ENCODE peak calls at places on chromosomes 11 and 22, in four cellular contexts. Z is neural progenitor cell, W is PC-3, V is GM23338. S is an unnamed sample. For H3F3A, the result is how much of the 10 kb centered on the place peaks cover.

GRCh38 chr11:30203850-30204249 is 27.0 kb upstream of the FSHB start:
- DNase-seq in W (no peak), Z (no peak), V (no peak), S (no peak)

GRCh38 chr11:66136752-66137123 is 66.7 kb downstream of the PACS1 start:
- DNase-seq in W (peak), Z (no peak), V (no peak), S (no peak)

GRCh38 chr11:115552151-115552550 is 47.9 kb upstream of the CADM1 start:
- DNase-seq in V (no peak), W (no peak), Z (no peak), S (no peak)

GRCh38 chr11:69949327-69949726 is 128.8 kb upstream of the ANO1 start:
- DNase-seq in Z (no peak), V (no peak), W (peak), S (no peak)

GRCh38 chr11:67288452-67289225 is 464 bp upstream of the ANKRD13D start:
- DNase-seq in W (peak), Z (peak), V (peak), S (peak)

GRCh38 chr11:75850787-75851186 is 35.8 kb downstream of the UVRAG start:
- DNase-seq in V (no peak), W (no peak), Z (peak), S (no peak)

GRCh38 chr11:77065878-77066228 is 918 bp upstream of the CAPN5 start:
- DNase-seq in Z (peak), W (no peak), V (peak), S (no peak)

GRCh38 chr11:120657306-120658070 is 145.9 kb downstream of the GRIK4 start:
- DNase-seq in Z (no peak), W (no peak), V (no peak), S (peak)

GRCh38 chr11:77560605-77561004 is 29.1 kb upstream of the AQP11 start:
- DNase-seq in W (peak), V (no peak), Z (no peak), S (no peak)

GRCh38 chr11:45777127-45777969 is 27.6 kb upstream of the SLC35C1 start:
- DNase-seq in Z (no peak), W (no peak), V (no peak), S (no peak)

GRCh38 chr11:69367211-69367964 is 73.4 kb downstream of the MYEOV start:
- DNase-seq in Z (no peak), V (no peak), W (peak), S (no peak)

GRCh38 chr11:130519128-130519932 is 70.9 kb downstream of the ADAMTS15 start:
- DNase-seq in W (no peak), V (no peak), Z (no peak), S (no peak)
- TF ChIP-seq EZH2phosphoT487 in W (no peak), V (no peak), Z (no peak), S (no peak)

GRCh38 chr22:46769191-46769675 is 6.8 kb downstream of the TBC1D22A start:
- DNase-seq in V (no peak), Z (no peak), W (no peak), S (no peak)

GRCh38 chr22:46767249-46767985 is 5.0 kb downstream of the TBC1D22A start:
- DNase-seq in V (no peak), Z (no peak), W (no peak), S (no peak)

GRCh38 chr22:46770151-46770641 is 7.7 kb downstream of the TBC1D22A start:
- DNase-seq in V (no peak), Z (no peak), W (no peak), S (no peak)

GRCh38 chr22:46770726-46771125 is 8.3 kb downstream of the TBC1D22A start:
- DNase-seq in W (no peak), Z (no peak), V (no peak), S (no peak)

DNA sequence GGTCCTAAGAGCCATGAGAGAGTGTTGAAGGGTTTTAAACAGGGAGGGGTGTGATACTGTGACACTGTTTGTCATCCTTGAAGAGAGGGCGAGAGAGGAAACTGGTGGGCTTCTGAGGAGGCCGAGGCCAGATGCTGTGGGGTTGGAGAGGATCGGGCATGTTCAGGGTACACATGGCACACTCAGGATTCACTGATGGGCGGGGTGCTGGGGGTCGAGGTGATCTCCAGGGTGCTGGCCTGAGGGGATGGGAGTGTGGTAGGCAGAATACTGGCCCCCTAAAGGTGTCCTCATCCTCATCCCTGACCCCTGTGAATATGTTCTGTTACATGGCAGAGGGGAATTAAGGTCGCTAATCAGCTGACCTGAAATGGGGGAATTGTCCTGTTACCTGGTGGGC is 7.3 kb downstream of the TBC1D22A start:
- DNase-seq in V (no peak), Z (no peak), W (no peak), S (no peak)
- H3F3A ChIP-seq in V (under half), Z (under half), W (under half), S (under half)

GRCh38 chr11:119594639-119595249 is 134.3 kb downstream of the NECTIN1 start:
- DNase-seq in Z (no peak), V (no peak), W (peak), S (no peak)

GRCh38 chr11:119602745-119603373 is 126.1 kb downstream of the NECTIN1 start:
- DNase-seq in W (no peak), Z (no peak), V (peak), S (no peak)

GRCh38 chr11:119605137-119605675 is 123.8 kb downstream of the NECTIN1 start:
- DNase-seq in W (no peak), V (no peak), Z (no peak), S (no peak)

GRCh38 chr11:119599864-119600593 is 129.0 kb downstream of the NECTIN1 start:
- DNase-seq in V (no peak), W (peak), Z (no peak), S (no peak)
- H3K4me2 ChIP-seq in V (no peak), W (peak), Z (no peak), S (no peak)

GRCh38 chr11:10107522-10107921 is 186.5 kb downstream of the SBF2 start:
- DNase-seq in V (peak), W (no peak), Z (no peak), S (no peak)
- TF ChIP-seq EZH2phosphoT487 in V (no peak), W (no peak), Z (no peak), S (no peak)

GRCh38 chr11:28760676-28761390 is 652.6 kb downstream of the METTL15 start:
- DNase-seq in Z (no peak), W (peak), V (no peak), S (no peak)
- H3F3A ChIP-seq in Z (under half), W (under half), V (under half), S (under half)

GRCh38 chr11:119000906-119001305 is 3.0 kb downstream of the CENATAC start:
- DNase-seq in V (no peak), W (peak), Z (no peak), S (no peak)
- H3K4me2 ChIP-seq in V (no peak), W (peak), Z (no peak), S (no peak)

GRCh38 chr22:30094804-30095203 is 14.5 kb downstream of the HORMAD2 start:
- DNase-seq in Z (no peak), V (peak), W (no peak), S (no peak)
- TF ChIP-seq EZH2phosphoT487 in Z (no peak), V (no peak), W (no peak), S (no peak)

DNA sequence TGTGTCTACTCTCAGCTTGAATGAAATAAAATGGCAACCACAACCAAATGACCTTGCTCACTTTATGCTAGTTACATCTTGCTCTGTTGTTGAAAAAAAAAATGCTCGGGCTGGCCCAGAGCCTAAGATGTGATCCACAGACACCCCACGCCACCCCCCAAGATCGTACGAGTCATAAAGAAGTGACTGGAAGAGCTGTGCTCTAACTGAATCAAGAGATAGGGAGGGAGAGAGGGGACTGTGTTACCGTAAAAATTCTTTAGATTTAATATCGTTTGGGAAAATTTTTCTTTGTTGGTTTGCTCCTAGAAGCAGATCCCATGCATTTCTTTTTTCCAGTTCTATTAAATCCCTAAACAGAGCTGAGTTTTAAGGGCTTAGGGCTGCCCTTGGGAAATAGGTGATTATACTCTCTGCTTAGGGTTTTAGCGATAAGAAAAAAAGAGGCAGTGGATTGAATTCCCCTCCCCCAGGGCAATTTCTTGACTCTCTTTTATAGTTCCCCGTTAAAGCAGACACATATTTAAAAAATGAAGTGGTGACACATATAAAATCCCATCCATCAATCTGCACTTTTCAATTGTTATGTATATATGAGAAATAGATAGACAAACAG is 14.5 kb downstream of the MAML2 start:
- DNase-seq in Z (no peak), W (peak), V (no peak), S (no peak)
- H3F3A ChIP-seq in Z (under half), W (under half), V (under half), S (under half)

GRCh38 chr22:25800766-25801165 is 58.8 kb downstream of the MYO18B start:
- DNase-seq in Z (no peak), V (no peak), W (no peak), S (no peak)
- H3K4me2 ChIP-seq in Z (no peak), V (no peak), W (no peak), S (no peak)

S was measured in MM.1S.